ENCODE peak calls at places on chromosomes 2 and 18, in ten cellular contexts. K is T47D; D is T-helper 9 cell; W is K562; J is ACHN; F is activated CD4-positive, alpha-beta T cell treated with anti-CD3 and anti-CD28 coated beads, Interleukin-2, amount 10 ng/mL, durations not matched to agents 7 days and 5 days; P is right lobe of liver; Q is right cardiac atrium; O is midbrain; M is NCI-H2081. S is an unnamed sample.

GRCh38 chr2:200159366-200159720 is 147.2 kb upstream of the SPATS2L start:
- DNase-seq in K (no peak), D (no peak), W (no peak), J (no peak), F (no peak), P (no peak), Q (no peak), O (no peak), M (no peak), S (no peak)

GRCh38 chr18:8805552-8805951 is 100.2 kb downstream of the MTCL1 start:
- DNase-seq in K (no peak), D (no peak), W (no peak), J (no peak), F (no peak), P (no peak), Q (no peak), O (no peak), M (no peak), S (no peak)

GRCh38 chr18:43592268-43592667 is 315.0 kb upstream of the SYT4 start:
- DNase-seq in K (no peak), D (no peak), W (no peak), J (no peak), F (no peak), P (no peak), Q (no peak), O (no peak), M (no peak), S (no peak)

GRCh38 chr18:63832470-63832869 is 55.0 kb upstream of the SERPINB2 start:
- DNase-seq in K (no peak), D (no peak), W (no peak), J (no peak), F (no peak), P (no peak), Q (no peak), O (no peak), M (no peak), S (no peak)

GRCh38 chr2:174842496-174842895 is 78.2 kb upstream of the CHRNA1 start:
- DNase-seq in K (no peak), D (no peak), W (no peak), J (no peak), F (no peak), P (no peak), Q (no peak), O (no peak), M (no peak), S (no peak)

GRCh38 chr2:202327887-202328286 is 48.2 kb upstream of the BMPR2 start:
- DNase-seq in K (no peak), D (no peak), W (no peak), J (no peak), F (no peak), P (no peak), Q (no peak), O (no peak), M (no peak), S (no peak)

GRCh38 chr2:224036731-224037376 is 2.2 kb downstream of the SERPINE2 start:
- DNase-seq in K (no peak), D (no peak), W (no peak), J (no peak), F (no peak), P (no peak), Q (no peak), O (no peak), M (no peak), S (no peak)

GRCh38 chr2:227183657-227184367 is 19.4 kb downstream of the COL4A3 start:
- DNase-seq in K (no peak), D (no peak), W (no peak), J (peak; percentile 82), F (no peak), P (no peak), Q (no peak), O (no peak), M (no peak), S (no peak)

GRCh38 chr2:201973316-201973715 is 60.3 kb upstream of the FZD7 start:
- DNase-seq in K (no peak), D (no peak), W (no peak), J (no peak), F (no peak), P (no peak), Q (no peak), O (no peak), M (no peak), S (no peak)

GRCh38 chr2:47695800-47696477 is 87.0 kb upstream of the MSH6 start:
- DNase-seq in K (peak; percentile 26), D (no peak), W (no peak), J (no peak), F (no peak), P (no peak), Q (no peak), O (no peak), M (no peak), S (no peak)

GRCh38 chr2:15588329-15588919 is 3.2 kb upstream of the DDX1 start:
- DNase-seq in K (peak; percentile 68), D (no peak), W (peak; percentile 75), J (peak; percentile 68), F (peak; percentile 36), P (peak; percentile 45), Q (peak; percentile 56), O (peak; percentile 56), M (peak; percentile 82), S (no peak)

GRCh38 chr18:44679056-44679911 is 1.4 kb upstream of the SETBP1 start:
- DNase-seq in K (peak; percentile 79), D (peak; percentile 34), W (peak; percentile 79), J (peak; percentile 79), F (peak; percentile 75), P (peak; percentile 88), Q (peak; percentile 94), O (peak; percentile 85), M (peak; percentile 92), S (peak; percentile 32)

GRCh38 chr2:207805566-207806226 is 36.0 kb upstream of the FZD5 start:
- DNase-seq in K (no peak), D (no peak), W (no peak), J (peak; percentile 64), F (no peak), P (no peak), Q (no peak), O (no peak), M (no peak), S (no peak)

GRCh38 chr2:216724190-216724589 is 28.8 kb upstream of the IGFBP5 start:
- DNase-seq in K (no peak), D (no peak), W (no peak), J (no peak), F (no peak), P (no peak), Q (no peak), O (no peak), M (no peak), S (no peak)

GRCh38 chr2:174846218-174846617 is 81.9 kb upstream of the CHRNA1 start:
- DNase-seq in K (no peak), D (no peak), W (no peak), J (no peak), F (no peak), P (no peak), Q (no peak), O (peak; percentile 20), M (peak; percentile 5), S (no peak)

GRCh38 chr18:54284967-54285785 is 15.9 kb downstream of the POLI start:
- DNase-seq in K (no peak), D (peak; percentile 14), W (peak; percentile 6), J (peak; percentile 70), F (peak; percentile 43), P (no peak), Q (peak; percentile 75), O (no peak), M (no peak), S (no peak)

GRCh38 chr2:233399306-233400225 is 45.3 kb downstream of the DGKD start:
- DNase-seq in K (no peak), D (no peak), W (no peak), J (no peak), F (peak; percentile 55), P (no peak), Q (peak; percentile 45), O (no peak), M (peak; percentile 7), S (no peak)

GRCh38 chr2:60818272-60818671 is 62.2 kb downstream of the PAPOLG start:
- DNase-seq in K (no peak), D (no peak), W (peak; percentile 22), J (peak; percentile 19), F (no peak), P (no peak), Q (no peak), O (no peak), M (no peak), S (no peak)

GRCh38 chr2:138818479-138818878 is 38.3 kb upstream of the NXPH2 start:
- DNase-seq in K (no peak), D (no peak), W (no peak), J (no peak), F (no peak), P (no peak), Q (no peak), O (no peak), M (peak; percentile 7), S (no peak)

GRCh38 chr18:79584491-79585394 is 94.9 kb upstream of the CTDP1 start:
- DNase-seq in K (no peak), D (no peak), W (no peak), J (no peak), F (no peak), P (peak; percentile 12), Q (peak; percentile 41), O (no peak), M (no peak), S (no peak)

GRCh38 chr2:3692375-3692774 is 11.0 kb upstream of the DCDC2C start:
- DNase-seq in K (peak; percentile 58), D (no peak), W (peak; percentile 12), J (peak; percentile 46), F (no peak), P (no peak), Q (no peak), O (no peak), M (peak; percentile 76), S (no peak)

GRCh38 chr2:239227661-239228371 is 173.0 kb downstream of the HDAC4 start:
- DNase-seq in K (no peak), D (no peak), W (no peak), J (no peak), F (no peak), P (peak; percentile 45), Q (peak; percentile 67), O (no peak), M (peak; percentile 38), S (no peak)

GRCh38 chr2:175837046-175837445 is 165.0 kb downstream of the LNPK start:
- DNase-seq in K (no peak), D (no peak), W (no peak), J (peak; percentile 4), F (no peak), P (no peak), Q (no peak), O (no peak), M (no peak), S (no peak)

GRCh38 chr2:2294183-2294675 is 36.8 kb downstream of the MYT1L start:
- DNase-seq in K (no peak), D (no peak), W (no peak), J (no peak), F (no peak), P (no peak), Q (no peak), O (no peak), M (no peak), S (no peak)

GRCh38 chr2:205471776-205472175 is 210.5 kb upstream of the NRP2 start:
- DNase-seq in K (no peak), D (no peak), W (no peak), J (no peak), F (no peak), P (no peak), Q (no peak), O (no peak), M (no peak), S (no peak)

GRCh38 chr2:241041557-241042158 is 43.2 kb downstream of the SNED1 start:
- DNase-seq in K (no peak), D (no peak), W (no peak), J (no peak), F (no peak), P (no peak), Q (no peak), O (no peak), M (peak; percentile 27), S (no peak)

GRCh38 chr18:45383228-45383627 is 232.0 kb upstream of the SLC14A2 start:
- DNase-seq in K (no peak), D (no peak), W (no peak), J (no peak), F (no peak), P (no peak), Q (no peak), O (no peak), M (no peak), S (no peak)

GRCh38 chr18:46386788-46387187 is 270.2 kb downstream of the LOXHD1 start:
- DNase-seq in K (no peak), D (no peak), W (no peak), J (peak; percentile 52), F (no peak), P (no peak), Q (peak; percentile 72), O (no peak), M (no peak), S (no peak)